ENCODE peak calls at places on chromosomes 6 and 20, in six cellular contexts. Q is uterus, G is stomach, L is NB4, Y is IMR-90, A is heart left ventricle. T is an unnamed sample.

GRCh38 chr20:2763186-2763585 is 37.2 kb downstream of the CPXM1 start:
- DNase-seq in A (no peak), Q (no peak), L (no peak), G (peak), Y (no peak), T (no peak)

GRCh38 chr6:88919032-88919431 is 44.4 kb downstream of the RNGTT start:
- DNase-seq in Y (no peak), A (no peak), L (no peak), Q (no peak), G (no peak), T (no peak)

GRCh38 chr20:34703573-34704176 is 469 bp upstream of the TP53INP2 start:
- DNase-seq in G (peak), Q (no peak), Y (peak), A (peak), L (peak), T (peak)

GRCh38 chr6:163538331-163538730 is 123.8 kb downstream of the QKI start:
- DNase-seq in A (no peak), Q (no peak), L (no peak), Y (no peak), G (no peak), T (no peak)

GRCh38 chr6:150327117-150327774 is 41.6 kb upstream of the IYD start:
- DNase-seq in L (no peak), Y (no peak), Q (no peak), G (no peak), A (peak), T (no peak)

GRCh38 chr20:20459726-20460125 is 91.8 kb downstream of the INSM1 start:
- DNase-seq in G (no peak), L (no peak), Y (peak), A (no peak), Q (no peak), T (no peak)

GRCh38 chr6:39225946-39226437 is 3.3 kb downstream of the KCNK5 start:
- DNase-seq in A (no peak), Q (no peak), L (peak), G (no peak), Y (no peak), T (peak)

GRCh38 chr6:15017251-15017650 is 228.6 kb upstream of the JARID2 start:
- DNase-seq in Q (no peak), A (peak), Y (peak), G (no peak), L (peak), T (peak)

GRCh38 chr20:51412333-51412761 is 130.2 kb downstream of the NFATC2 start:
- DNase-seq in Y (peak), Q (no peak), A (peak), L (no peak), G (no peak), T (no peak)

GRCh38 chr20:43438578-43439316 is 18.9 kb upstream of the SRSF6 start:
- DNase-seq in Q (no peak), A (no peak), G (no peak), L (no peak), Y (no peak), T (no peak)

GRCh38 chr6:158773581-158774449 is 45.4 kb downstream of the EZR start:
- DNase-seq in Y (no peak), L (no peak), G (no peak), A (no peak), Q (no peak), T (no peak)
- TF ChIP-seq POLR2A in Y (no peak), L (no peak), G (no peak), A (no peak), Q (no peak), T (no peak)

GRCh38 chr20:62642666-62643520 is 590 bp downstream of the SLCO4A1 start:
- DNase-seq in Y (peak), G (peak), Q (no peak), A (peak), L (peak), T (peak)
- TF ChIP-seq POLR2A in Y (no peak), G (no peak), Q (no peak), A (no peak), L (no peak), T (no peak)

GRCh38 chr6:30542915-30543314 is 13.4 kb downstream of the GNL1 start:
- DNase-seq in L (no peak), Y (peak), Q (no peak), A (no peak), G (no peak), T (no peak)
- TF ChIP-seq POLR2A in L (no peak), Y (no peak), Q (no peak), A (no peak), G (no peak), T (no peak)

GRCh38 chr6:32942555-32942954 is 1.7 kb upstream of the HLA-DMB start:
- DNase-seq in Q (no peak), A (no peak), G (no peak), L (no peak), Y (no peak), T (no peak)
- TF ChIP-seq POLR2A in Q (no peak), A (no peak), G (no peak), L (no peak), Y (no peak), T (no peak)

DNA sequence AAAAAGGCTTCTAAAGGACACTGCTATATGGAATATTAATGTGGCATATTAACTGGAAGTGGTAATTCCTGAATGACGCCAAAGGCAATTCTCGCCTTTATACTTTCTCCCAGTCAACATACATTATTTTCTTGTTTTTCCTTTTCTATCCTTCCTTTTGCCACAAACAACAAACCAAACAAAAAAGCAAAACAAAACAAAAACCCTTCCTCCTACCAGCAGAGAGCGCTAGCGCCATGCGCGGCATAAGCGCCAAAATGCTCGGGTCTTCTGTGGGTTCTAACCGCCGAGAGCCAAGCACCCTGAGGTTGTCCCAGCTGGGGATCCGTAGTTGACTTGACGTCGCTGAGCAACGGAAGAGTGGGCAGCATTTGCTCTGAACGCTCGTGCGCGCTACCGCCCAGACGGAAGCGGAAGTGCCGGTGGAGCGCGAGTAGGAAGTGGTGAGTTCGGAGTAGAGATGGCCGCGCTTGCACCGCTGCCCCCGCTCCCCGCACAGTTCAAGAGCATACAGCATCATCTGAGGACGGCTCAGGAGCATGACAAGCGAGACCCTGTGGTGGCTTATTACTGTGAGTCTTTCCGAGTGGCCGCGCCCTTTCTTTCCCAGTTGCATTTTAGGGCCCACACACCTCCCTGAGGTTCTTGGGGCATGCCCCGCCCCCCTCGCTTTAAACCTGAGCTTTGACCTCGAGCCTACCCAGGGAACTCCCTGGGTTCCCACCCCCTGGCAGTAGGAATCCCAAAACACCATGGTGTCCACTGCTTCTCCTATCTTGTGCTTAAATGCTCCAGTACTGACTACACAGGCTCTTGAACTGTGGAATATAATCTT is at the start of the genes NMBR and VTA1:
- DNase-seq in Q (peak), L (peak), Y (peak), G (peak), A (peak), T (peak)
- TF ChIP-seq POLR2A in Q (peak), L (peak), Y (peak), G (no peak), A (peak), T (peak)

GRCh38 chr6:42452171-42453026 is 673 bp upstream of the TRERF1 start:
- DNase-seq in A (peak), Y (peak), L (peak), Q (peak), G (peak), T (peak)
- TF ChIP-seq POLR2A in A (peak), Y (peak), L (peak), Q (peak), G (no peak), T (no peak)

GRCh38 chr6:125988280-125988679 is 1.9 kb downstream of the TRMT11 start:
- DNase-seq in Q (no peak), G (no peak), A (no peak), L (no peak), Y (no peak), T (no peak)

GRCh38 chr6:125985522-125985921 is 818 bp upstream of the TRMT11 start:
- DNase-seq in A (no peak), L (no peak), Q (no peak), G (no peak), Y (no peak), T (no peak)

GRCh38 chr6:125986956-125987617 is 747 bp downstream of the TRMT11 start:
- DNase-seq in G (no peak), Y (peak), Q (no peak), A (no peak), L (peak), T (peak)

GRCh38 chr6:125985967-125986294 is 409 bp upstream of the TRMT11 start:
- DNase-seq in G (no peak), A (no peak), Y (no peak), Q (no peak), L (no peak), T (no peak)

GRCh38 chr6:125986295-125986955 is at the start of gene TRMT11:
- DNase-seq in A (peak), L (peak), G (peak), Q (peak), Y (peak), T (peak)
- TF ChIP-seq POLR2A in A (peak), L (peak), G (no peak), Q (peak), Y (peak), T (peak)

T was measured in erythroblast.